ENCODE peak calls at places on chromosomes 6 and 20, in seven cellular contexts. C, I, M, G, L, O and N are unnamed samples.

GRCh38 chr20:32635764-32636163 is 38.0 kb downstream of the C20orf203 start:
- DNase-seq in C (no peak), I (no peak), M (no peak), G (no peak), L (no peak), O (no peak), N (no peak)

GRCh38 chr6:69232506-69233194 is 564.2 kb downstream of the LMBRD1 start:
- DNase-seq in C (peak), I (peak), M (peak), G (peak), L (peak), O (peak), N (peak)

GRCh38 chr6:34982424-34982852 is 93.4 kb downstream of the ANKS1A start:
- DNase-seq in C (no peak), I (no peak), M (no peak), G (peak), L (peak), O (peak), N (no peak)

GRCh38 chr6:34018026-34018425 is 127.9 kb downstream of the GRM4 start:
- DNase-seq in C (no peak), I (no peak), M (no peak), G (no peak), L (no peak), O (no peak), N (no peak)

GRCh38 chr6:7051780-7052440 is 55.9 kb upstream of the RREB1 start:
- DNase-seq in C (no peak), I (peak), M (no peak), G (peak), L (no peak), O (peak), N (peak)

GRCh38 chr20:56848561-56848960 is 219.5 kb downstream of the TFAP2C start:
- DNase-seq in C (no peak), I (no peak), M (no peak), G (no peak), L (no peak), O (no peak), N (no peak)

GRCh38 chr6:158853072-158853871 is 34.1 kb upstream of the EZR start:
- DNase-seq in C (peak), I (peak), M (no peak), G (peak), L (no peak), O (peak), N (peak)

GRCh38 chr6:3848925-3849605 is at the start of gene FAM50B:
- DNase-seq in C (peak), I (peak), M (peak), G (peak), L (peak), O (peak), N (peak)

GRCh38 chr20:324177-325042 is 942 bp upstream of the SOX12 start:
- DNase-seq in C (peak), I (peak), M (no peak), G (peak), L (peak), O (peak), N (peak)

GRCh38 chr6:120872262-120872578 is 462.1 kb downstream of the TBC1D32 start:
- DNase-seq in C (no peak), I (no peak), M (no peak), G (peak), L (no peak), O (no peak), N (no peak)

GRCh38 chr6:158560787-158561246 is 926 bp downstream of the TMEM181 start:
- DNase-seq in C (no peak), I (no peak), M (no peak), G (no peak), L (no peak), O (peak), N (no peak)

GRCh38 chr6:54467384-54467783 is 159.1 kb downstream of the TINAG start:
- DNase-seq in C (no peak), I (no peak), M (no peak), G (no peak), L (no peak), O (no peak), N (no peak)

GRCh38 chr6:156718647-156719394 is 58.4 kb upstream of the ARID1B start:
- DNase-seq in C (no peak), I (no peak), M (no peak), G (no peak), L (no peak), O (no peak), N (peak)

GRCh38 chr20:50220093-50220893 is 29.7 kb downstream of the CEBPB start:
- DNase-seq in C (no peak), I (no peak), M (no peak), G (no peak), L (no peak), O (no peak), N (peak)

GRCh38 chr6:75611702-75612375 is 10.2 kb downstream of the SENP6 start:
- DNase-seq in C (no peak), I (no peak), M (no peak), G (no peak), L (no peak), O (no peak), N (no peak)

GRCh38 chr20:8361008-8361652 is 229.1 kb downstream of the PLCB1 start:
- DNase-seq in C (no peak), I (no peak), M (no peak), G (no peak), L (no peak), O (peak), N (no peak)

GRCh38 chr6:5025911-5026819 is 22.3 kb upstream of the RPP40 start:
- DNase-seq in C (no peak), I (peak), M (no peak), G (peak), L (no peak), O (peak), N (peak)

GRCh38 chr6:42372699-42373098 is 79.0 kb downstream of the TRERF1 start:
- DNase-seq in C (no peak), I (no peak), M (no peak), G (no peak), L (no peak), O (no peak), N (no peak)

GRCh38 chr6:43578748-43579147 is 2.8 kb downstream of the POLH start:
- DNase-seq in C (no peak), I (no peak), M (no peak), G (no peak), L (no peak), O (no peak), N (no peak)

GRCh38 chr20:38021373-38021772 is 11.9 kb downstream of the TTI1 start:
- DNase-seq in C (no peak), I (no peak), M (no peak), G (no peak), L (no peak), O (peak), N (no peak)

GRCh38 chr6:112801681-112802080 is 454.6 kb downstream of the RFPL4B start:
- DNase-seq in C (no peak), I (no peak), M (no peak), G (no peak), L (no peak), O (no peak), N (no peak)